ENCODE peak calls at places on chromosomes 5 and 9, in eight cellular contexts. D is SW 1271; E is dorsolateral prefrontal cortex; K is H54; L is CD8-positive, alpha-beta T cell; Y is transverse colon; W is GM23338; O is heart right ventricle. S is an unnamed sample.

GRCh38 chr5:76384705-76385104 is 18.4 kb upstream of the IQGAP2 start:
- DNase-seq in K (no peak), E (no peak), O (no peak), W (no peak), Y (no peak), L (no peak), D (no peak), S (no peak)

GRCh38 chr5:14675309-14675708 is 10.8 kb downstream of the OTULIN start:
- DNase-seq in O (no peak), E (no peak), Y (no peak), L (no peak), K (no peak), D (no peak), W (no peak), S (no peak)

GRCh38 chr9:99360026-99360425 is 137.9 kb downstream of the SEC61B start:
- DNase-seq in W (no peak), Y (no peak), K (no peak), D (no peak), E (no peak), L (no peak), O (no peak), S (no peak)

GRCh38 chr5:109316631-109317030 is 93.1 kb downstream of the PJA2 start:
- DNase-seq in Y (no peak), L (no peak), D (no peak), W (no peak), E (no peak), K (peak), O (no peak), S (no peak)

GRCh38 chr5:3452622-3453021 is 143.0 kb upstream of the IRX1 start:
- DNase-seq in L (no peak), O (no peak), K (no peak), D (no peak), E (no peak), Y (no peak), W (no peak), S (no peak)

GRCh38 chr9:121861501-121862180 is 210.2 kb downstream of the DAB2IP start:
- DNase-seq in L (no peak), E (peak), W (peak), Y (peak), O (peak), K (no peak), D (no peak), S (no peak)

GRCh38 chr5:90830058-90830457 is 271.5 kb downstream of the ADGRV1 start:
- DNase-seq in O (no peak), K (no peak), W (no peak), E (no peak), L (no peak), D (no peak), Y (peak), S (no peak)

GRCh38 chr5:1763960-1764605 is 35.6 kb downstream of the MRPL36 start:
- DNase-seq in D (no peak), L (no peak), K (no peak), O (no peak), E (no peak), W (no peak), Y (no peak), S (no peak)

GRCh38 chr5:159021360-159022177 is 78.1 kb downstream of the EBF1 start:
- DNase-seq in O (no peak), D (no peak), Y (no peak), W (no peak), E (no peak), L (no peak), K (no peak), S (no peak)

GRCh38 chr9:38120961-38121360 is 51.9 kb upstream of the SHB start:
- DNase-seq in K (no peak), W (no peak), D (no peak), L (peak), E (no peak), Y (no peak), O (no peak), S (no peak)

GRCh38 chr5:2013301-2014057 is 130.8 kb upstream of the IRX4 start:
- DNase-seq in W (no peak), E (no peak), O (no peak), D (no peak), L (no peak), Y (no peak), K (no peak), S (no peak)

GRCh38 chr9:83937861-83938455 is 16.7 kb upstream of the KIF27 start:
- DNase-seq in L (peak), O (peak), K (peak), Y (no peak), E (no peak), W (peak), D (peak), S (peak)

GRCh38 chr5:1800470-1801060 is 642 bp upstream of the NDUFS6 start:
- DNase-seq in W (peak), D (no peak), O (no peak), Y (peak), E (peak), K (no peak), L (peak), S (peak)

GRCh38 chr9:14868772-14869583 is 41.2 kb downstream of the FREM1 start:
- DNase-seq in K (no peak), D (no peak), O (no peak), W (no peak), E (no peak), L (no peak), Y (no peak), S (no peak)

GRCh38 chr5:68562308-68562707 is 346.8 kb downstream of the PIK3R1 start:
- DNase-seq in L (no peak), W (no peak), E (peak), D (no peak), K (no peak), O (peak), Y (no peak), S (no peak)

GRCh38 chr9:75105841-75106240 is 17.5 kb downstream of the OSTF1 start:
- DNase-seq in O (no peak), K (no peak), D (no peak), E (no peak), W (no peak), L (no peak), Y (no peak), S (no peak)

GRCh38 chr5:146884230-146884629 is 5.7 kb upstream of the PPP2R2B start:
- DNase-seq in L (no peak), W (no peak), K (no peak), D (no peak), E (no peak), O (no peak), Y (no peak), S (no peak)

GRCh38 chr9:70561805-70562395 is 147.4 kb upstream of the KLF9 start:
- DNase-seq in K (no peak), E (no peak), O (no peak), W (no peak), Y (no peak), L (no peak), D (no peak), S (no peak)

GRCh38 chr5:165029471-165029870 is 1524.1 kb downstream of the MAT2B start:
- DNase-seq in W (peak), L (no peak), O (no peak), E (no peak), K (no peak), D (no peak), Y (peak), S (no peak)

GRCh38 chr9:21078702-21079101 is 960 bp upstream of the IFNB1 start:
- DNase-seq in O (no peak), L (no peak), Y (no peak), W (peak), K (no peak), E (no peak), D (no peak), S (no peak)

GRCh38 chr9:109409998-109410397 is 88.1 kb downstream of the PTPN3 start:
- DNase-seq in O (no peak), W (peak), L (no peak), K (no peak), Y (no peak), E (no peak), D (no peak), S (peak)

GRCh38 chr5:137195483-137195882 is 303.6 kb downstream of the SPOCK1 start:
- DNase-seq in W (no peak), D (no peak), K (no peak), Y (no peak), E (no peak), O (no peak), L (no peak), S (no peak)

GRCh38 chr5:122478741-122479459 is 166.9 kb downstream of the SNCAIP start:
- DNase-seq in L (no peak), W (no peak), K (no peak), E (no peak), D (no peak), Y (no peak), O (no peak), S (no peak)

GRCh38 chr5:163366757-163367156 is 70.6 kb upstream of the CCNG1 start:
- DNase-seq in D (no peak), O (no peak), W (no peak), E (no peak), L (no peak), Y (no peak), K (no peak), S (no peak)

S was measured in T-helper 1 cell.